ENCODE peak calls at places on chromosomes 7 and 10, in four cellular contexts. F is A549, E is H9, B is heart right ventricle. U is an unnamed sample.

GRCh38 chr7:109751241-109751640 is 1181.6 kb downstream of the DNAJB9 start:
- DNase-seq in F (peak), E (no peak), B (no peak), U (peak)

GRCh38 chr10:12846718-12847117 is 154.8 kb downstream of the CCDC3 start:
- DNase-seq in F (no peak), E (no peak), B (no peak), U (no peak)

GRCh38 chr10:70729763-70730357 is 55.3 kb downstream of the TBATA start:
- DNase-seq in F (no peak), E (no peak), B (no peak), U (no peak)

GRCh38 chr10:104641150-104642000 is at the start of gene SORCS3:
- DNase-seq in F (no peak), E (peak), B (no peak), U (no peak)

GRCh38 chr7:34275629-34276028 is 370.3 kb downstream of the BMPER start:
- DNase-seq in F (no peak), E (no peak), B (no peak), U (no peak)

GRCh38 chr10:21297525-21298383 is 227.7 kb downstream of the SKIDA1 start:
- DNase-seq in F (no peak), E (no peak), B (no peak), U (no peak)

GRCh38 chr7:83849135-83849534 is 200.2 kb upstream of the SEMA3E start:
- DNase-seq in F (no peak), E (no peak), B (no peak), U (no peak)

GRCh38 chr7:82599910-82600309 is 156.3 kb upstream of the CACNA2D1 start:
- DNase-seq in F (no peak), E (no peak), B (no peak), U (no peak)

GRCh38 chr10:121696854-121697253 is 98.6 kb upstream of the FGFR2 start:
- DNase-seq in F (peak), E (peak), B (no peak), U (no peak)

GRCh38 chr7:42090056-42090455 is 147.0 kb downstream of the GLI3 start:
- DNase-seq in F (no peak), E (no peak), B (no peak), U (no peak)

GRCh38 chr10:30751678-30752331 is 122.3 kb upstream of the LYZL2 start:
- DNase-seq in F (peak), E (peak), B (peak), U (peak)

GRCh38 chr10:89644691-89644966 is 413 bp downstream of the PANK1 start:
- DNase-seq in F (peak), E (no peak), B (no peak), U (no peak)

GRCh38 chr7:128053023-128053422 is 21.8 kb upstream of the LRRC4 start:
- DNase-seq in F (no peak), E (no peak), B (no peak), U (peak)

GRCh38 chr10:77675347-77675746 is 37.7 kb upstream of the KCNMA1 start:
- DNase-seq in F (no peak), E (no peak), B (no peak), U (no peak)

GRCh38 chr7:112341464-112341863 is 108.8 kb upstream of the IFRD1 start:
- DNase-seq in F (no peak), E (no peak), B (no peak), U (no peak)

GRCh38 chr7:158827411-158828342 is 1.6 kb downstream of the ESYT2 start:
- DNase-seq in F (peak), E (no peak), B (no peak), U (no peak)

GRCh38 chr7:29987821-29988317 is 1.7 kb downstream of the SCRN1 start:
- DNase-seq in F (peak), E (no peak), B (no peak), U (peak)

GRCh38 chr7:105799677-105800076 is 76.7 kb downstream of the ATXN7L1 start:
- DNase-seq in F (no peak), E (no peak), B (no peak), U (no peak)

GRCh38 chr10:106043833-106044232 is 1120.7 kb downstream of the SORCS1 start:
- DNase-seq in F (no peak), E (no peak), B (no peak), U (no peak)

GRCh38 chr7:20794676-20795075 is 8.0 kb upstream of the SP8 start:
- DNase-seq in F (no peak), E (no peak), B (no peak), U (no peak)

GRCh38 chr10:85147346-85148250 is 819.2 kb downstream of the CCSER2 start:
- DNase-seq in F (no peak), E (no peak), B (no peak), U (no peak)

GRCh38 chr10:94123253-94123995 is 129.7 kb downstream of the PLCE1 start:
- DNase-seq in F (peak), E (no peak), B (no peak), U (peak)

GRCh38 chr7:141366098-141366621 is 185.1 kb upstream of the AGK start:
- DNase-seq in F (no peak), E (peak), B (no peak), U (no peak)

GRCh38 chr7:35380739-35381224 is 126.9 kb upstream of the TBX20 start:
- DNase-seq in F (no peak), E (no peak), B (no peak), U (no peak)

GRCh38 chr10:15571570-15571969 is 148.2 kb downstream of the ITGA8 start:
- DNase-seq in F (no peak), E (no peak), B (peak), U (no peak)

DNA sequence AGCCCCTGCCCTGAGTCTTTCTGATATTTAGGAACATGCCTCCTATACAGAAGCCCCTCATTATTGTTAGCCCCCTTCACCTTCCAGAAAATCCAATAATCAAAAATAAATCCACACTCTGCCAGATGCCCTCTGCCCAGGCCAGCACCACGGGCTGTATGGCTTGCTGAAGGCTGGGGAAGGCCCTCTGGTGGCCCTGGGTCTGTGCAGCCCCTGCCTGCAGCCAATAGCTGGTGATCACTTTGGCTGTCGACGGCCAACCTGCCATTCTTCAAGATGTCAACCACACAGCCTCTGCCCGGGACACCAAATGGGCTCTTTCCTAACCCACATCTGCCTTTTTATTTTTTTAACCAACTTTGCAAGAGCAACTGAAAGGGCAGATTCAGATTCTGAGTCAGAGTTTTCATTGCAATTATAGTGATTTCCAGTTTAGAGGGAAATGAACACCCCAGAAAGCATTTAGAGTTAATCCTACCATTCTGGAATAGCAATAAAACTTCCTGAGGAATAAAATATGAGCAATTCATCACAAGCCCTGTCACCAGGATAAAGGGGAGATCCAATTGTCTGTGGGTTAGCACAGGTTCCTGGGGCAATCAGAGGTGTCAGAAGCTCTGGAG is 211.4 kb downstream of the GRID1 start:
- DNase-seq in F (no peak), E (peak), B (no peak), U (no peak)
- TF ChIP-seq CTCF in F (no peak), E (peak), B (no peak), U (no peak)

GRCh38 chr7:50775231-50775630 is 7.5 kb downstream of the GRB10 start:
- DNase-seq in F (no peak), E (no peak), B (no peak), U (no peak)

GRCh38 chr7:50769160-50769484 is 13.6 kb downstream of the GRB10 start:
- DNase-seq in F (no peak), E (peak), B (no peak), U (no peak)

GRCh38 chr7:50768470-50769159 is 14.1 kb downstream of the GRB10 start:
- DNase-seq in F (no peak), E (no peak), B (no peak), U (no peak)

GRCh38 chr7:50774299-50774698 is 8.4 kb downstream of the GRB10 start:
- DNase-seq in F (no peak), E (no peak), B (no peak), U (no peak)

GRCh38 chr7:50771120-50772002 is 11.3 kb downstream of the GRB10 start:
- DNase-seq in F (no peak), E (no peak), B (no peak), U (no peak)
- H3K27ac ChIP-seq in F (no peak), E (no peak), B (no peak), U (no peak)

GRCh38 chr10:128419466-128420019 is 293.3 kb upstream of the MKI67 start:
- DNase-seq in F (no peak), E (no peak), B (no peak), U (no peak)
- TF ChIP-seq CTCF in F (no peak), E (peak), B (peak), U (no peak)

GRCh38 chr10:103618575-103619423 is 125.3 kb downstream of the NEURL1 start:
- DNase-seq in F (no peak), E (no peak), B (peak), U (no peak)

GRCh38 chr10:103618027-103618385 is 124.5 kb downstream of the NEURL1 start:
- DNase-seq in F (no peak), E (no peak), B (peak), U (no peak)

GRCh38 chr10:103617362-103618026 is 124.0 kb downstream of the NEURL1 start:
- DNase-seq in F (no peak), E (no peak), B (peak), U (no peak)

GRCh38 chr10:103614511-103615158 is 121.1 kb downstream of the NEURL1 start:
- DNase-seq in F (no peak), E (no peak), B (peak), U (no peak)

GRCh38 chr10:103616705-103617361 is 123.3 kb downstream of the NEURL1 start:
- DNase-seq in F (no peak), E (no peak), B (peak), U (no peak)
- H3K27ac ChIP-seq in F (no peak), E (no peak), B (peak), U (peak)

GRCh38 chr7:38716397-38716796 is 85.2 kb upstream of the AMPH start:
- DNase-seq in F (no peak), E (no peak), B (no peak), U (no peak)
- TF ChIP-seq CTCF in F (no peak), E (peak), B (no peak), U (no peak)

GRCh38 chr10:76415559-76415958 is 984.1 kb downstream of the LRMDA start:
- DNase-seq in F (no peak), E (no peak), B (no peak), U (no peak)

GRCh38 chr10:76422769-76423168 is 991.3 kb downstream of the LRMDA start:
- DNase-seq in F (no peak), E (no peak), B (no peak), U (no peak)

GRCh38 chr10:76416642-76417041 is 985.2 kb downstream of the LRMDA start:
- DNase-seq in F (no peak), E (no peak), B (no peak), U (no peak)

DNA sequence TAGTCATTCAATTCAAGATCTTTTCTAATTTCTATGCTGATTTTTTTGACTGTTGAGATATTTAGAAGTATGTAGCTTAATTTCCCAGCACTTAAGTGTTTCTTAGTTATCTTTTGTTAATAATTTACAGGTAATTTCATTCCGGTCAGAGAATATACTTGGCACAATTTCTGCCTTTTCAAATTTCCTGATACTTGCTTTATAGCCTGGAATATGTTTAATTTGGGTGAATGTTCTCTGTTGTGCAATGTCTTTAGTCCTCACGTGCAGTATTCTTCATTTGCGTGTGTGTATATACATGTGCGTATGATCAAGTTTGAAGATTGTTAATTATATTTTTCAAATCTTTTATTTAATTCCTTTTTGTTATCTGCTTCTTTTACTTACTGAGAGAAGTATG is 989.3 kb downstream of the LRMDA start:
- DNase-seq in F (no peak), E (no peak), B (no peak), U (no peak)
- H3K27ac ChIP-seq in F (no peak), E (no peak), B (no peak), U (no peak)

GRCh38 chr7:33107136-33108066 is 1.8 kb downstream of the RP9 start:
- DNase-seq in F (peak), E (peak), B (no peak), U (peak)
- TF ChIP-seq CTCF in F (peak), E (peak), B (peak), U (peak)

GRCh38 chr7:152423991-152424347 is 11.8 kb downstream of the KMT2C start:
- DNase-seq in F (no peak), E (no peak), B (no peak), U (no peak)
- H3K27ac ChIP-seq in F (no peak), E (no peak), B (no peak), U (no peak)

DNA sequence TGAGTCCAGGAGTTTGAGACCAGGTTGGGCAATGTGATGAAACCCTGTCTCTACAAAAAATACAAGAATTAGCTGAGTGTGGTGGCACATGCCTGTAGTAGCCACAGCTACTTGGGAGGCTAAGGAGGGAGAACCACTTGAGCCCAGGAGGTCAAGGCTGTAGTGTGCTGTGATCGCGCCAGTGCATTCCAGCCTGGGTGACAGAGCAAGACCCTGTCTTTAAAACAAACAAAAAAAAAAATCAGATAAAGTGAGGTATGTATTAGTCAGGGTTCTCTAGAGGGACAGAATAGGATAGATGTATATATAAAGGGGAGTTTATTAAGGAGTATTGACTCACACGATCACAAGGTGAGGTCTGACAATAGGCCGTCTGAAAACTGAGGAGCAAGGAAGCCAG is 101.5 kb upstream of the GPR26 start:
- DNase-seq in F (no peak), E (no peak), B (no peak), U (no peak)
- TF ChIP-seq CTCF in F (no peak), E (no peak), B (no peak), U (no peak)

DNA sequence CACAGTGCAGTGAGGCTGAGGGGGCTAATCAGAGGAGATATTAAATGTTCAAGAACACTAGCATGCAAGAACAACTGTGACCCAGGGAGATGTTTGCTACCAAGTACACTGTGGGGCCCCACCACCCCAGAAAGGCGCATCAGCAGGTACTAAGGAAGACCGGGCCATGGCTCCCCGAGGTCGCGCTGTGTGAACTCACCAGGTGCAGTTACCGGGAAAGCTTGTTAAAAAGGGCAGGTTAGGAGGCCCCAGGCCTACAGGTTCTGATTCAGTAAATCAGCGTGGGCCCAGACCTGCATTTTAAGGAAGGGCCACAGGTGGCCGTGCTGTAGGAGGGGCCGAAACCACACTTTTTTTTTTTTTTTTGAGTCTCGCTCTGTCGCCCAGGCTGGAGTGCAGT is 54.6 kb downstream of the TMEM209 start:
- DNase-seq in F (no peak), E (peak), B (no peak), U (no peak)
- H3K27ac ChIP-seq in F (no peak), E (no peak), B (no peak), U (no peak)